ENCODE peak calls at places on chromosomes 6 and 20, in ten cellular contexts. U is heart right ventricle, C is lower leg skin, D is cardiac fibroblast, Q is tibial nerve, R is Panc1, Y is astrocyte of the spinal cord, S is cardiac muscle cell, B is epithelial cell of esophagus, N is WTC11. O is an unnamed sample.
A peak's percentile ranks its signal among the peaks of the same experiment; 100 is the strongest.

GRCh38 chr6:157977176-157977804 is 4.4 kb upstream of the SYNJ2 start:
- DNase-seq in D (no peak), N (no peak), Q (no peak), R (no peak), U (no peak), Y (no peak), B (no peak), C (no peak), S (no peak), O (no peak)

GRCh38 chr6:115271434-115271833 is 789.3 kb downstream of the FRK start:
- DNase-seq in C (no peak), Q (no peak), R (no peak), B (no peak), Y (no peak), D (no peak), U (no peak), N (no peak), S (peak; percentile 1), O (no peak)

GRCh38 chr6:30691208-30691872 is 556 bp upstream of the NRM start:
- DNase-seq in S (no peak), C (no peak), Q (no peak), Y (no peak), D (no peak), U (no peak), B (no peak), R (no peak), N (no peak), O (no peak)

GRCh38 chr20:58833921-58834320 is 16.8 kb downstream of the GNAS-AS1 start:
- DNase-seq in R (no peak), N (no peak), S (no peak), Q (no peak), D (no peak), Y (no peak), C (no peak), B (no peak), U (no peak), O (no peak)

GRCh38 chr6:28235912-28236452 is 10.9 kb downstream of the ZSCAN9 start:
- DNase-seq in R (no peak), B (no peak), Y (no peak), S (no peak), N (no peak), U (no peak), C (no peak), D (no peak), Q (no peak), O (no peak)

GRCh38 chr6:90434096-90434495 is 137.5 kb upstream of the BACH2 start:
- DNase-seq in D (no peak), R (no peak), Y (no peak), C (no peak), Q (no peak), N (peak; percentile 28), B (no peak), S (peak; percentile 33), U (no peak), O (no peak)

GRCh38 chr6:158311193-158311592 is 1.1 kb upstream of the TULP4 start:
- DNase-seq in U (no peak), C (no peak), Q (peak; percentile 23), Y (no peak), N (no peak), B (no peak), S (no peak), D (peak; percentile 75), R (no peak), O (no peak)

GRCh38 chr6:76166874-76167273 is 94.4 kb upstream of the IMPG1 start:
- DNase-seq in U (no peak), B (no peak), R (no peak), Q (no peak), S (no peak), D (no peak), Y (no peak), N (no peak), C (no peak), O (no peak)

GRCh38 chr6:4464638-4465037 is 311.6 kb upstream of the CDYL start:
- DNase-seq in B (no peak), N (no peak), U (no peak), Q (no peak), D (no peak), S (no peak), C (no peak), Y (no peak), R (no peak), O (no peak)

GRCh38 chr6:4466260-4466659 is 309.9 kb upstream of the CDYL start:
- DNase-seq in S (no peak), R (no peak), B (peak; percentile 78), D (no peak), Q (no peak), Y (peak; percentile 43), C (no peak), U (no peak), N (no peak), O (no peak)

GRCh38 chr6:4472222-4472621 is 304.0 kb upstream of the CDYL start:
- DNase-seq in N (no peak), R (no peak), Q (no peak), S (no peak), Y (no peak), C (no peak), D (no peak), U (no peak), B (no peak), O (no peak)

GRCh38 chr6:4470698-4471210 is 305.4 kb upstream of the CDYL start:
- DNase-seq in B (no peak), D (no peak), C (no peak), N (no peak), R (no peak), U (no peak), Q (no peak), S (no peak), Y (no peak), O (no peak)

GRCh38 chr6:4466769-4467480 is 309.3 kb upstream of the CDYL start:
- DNase-seq in S (no peak), U (no peak), Q (no peak), B (peak; percentile 90), R (no peak), N (no peak), Y (no peak), D (peak; percentile 22), C (no peak), O (no peak)
- TF ChIP-seq CTCF in S (peak; percentile 7), U (no peak), Q (no peak), B (no peak), R (peak; percentile 51), N (no peak), Y (peak; percentile 20), D (peak; percentile 14), C (no peak), O (no peak)

GRCh38 chr20:4016349-4017050 is 1.1 kb upstream of the RNF24 start:
- DNase-seq in U (no peak), N (no peak), R (no peak), B (no peak), S (no peak), C (no peak), D (no peak), Q (no peak), Y (no peak), O (no peak)

GRCh38 chr20:4011226-4011975 is 4.0 kb downstream of the RNF24 start:
- DNase-seq in Q (no peak), C (no peak), U (no peak), S (no peak), D (peak; percentile 49), R (no peak), Y (no peak), N (no peak), B (peak; percentile 49), O (no peak)

GRCh38 chr20:4012631-4013030 is 2.7 kb downstream of the RNF24 start:
- DNase-seq in C (no peak), Y (no peak), N (no peak), R (no peak), B (peak; percentile 45), S (no peak), U (no peak), Q (no peak), D (peak; percentile 76), O (no peak)

GRCh38 chr20:4013041-4013440 is 2.3 kb downstream of the RNF24 start:
- DNase-seq in D (no peak), Q (no peak), S (no peak), C (no peak), U (no peak), N (no peak), Y (no peak), R (no peak), B (no peak), O (no peak)

DNA sequence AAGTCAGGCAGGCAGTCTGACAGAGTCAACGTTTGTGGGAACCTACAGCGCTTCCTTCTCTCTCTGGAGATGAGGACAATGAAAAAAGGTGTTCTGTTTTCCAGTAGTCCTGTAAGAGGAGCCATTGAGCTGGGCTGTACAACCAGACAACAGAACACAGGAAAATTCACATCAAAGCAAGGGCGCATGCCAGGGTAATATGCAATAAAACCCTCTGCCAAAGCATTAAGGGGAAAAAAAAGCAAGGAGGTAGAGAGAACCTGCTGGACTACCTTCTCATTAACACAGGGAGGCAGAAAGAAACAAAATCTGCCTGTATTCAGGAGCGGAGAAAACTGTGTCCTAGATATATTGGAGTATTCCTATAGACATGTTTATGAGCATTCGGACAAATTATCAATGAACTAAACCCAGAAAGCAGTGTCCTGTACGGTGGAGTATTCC is 1.3 kb downstream of the RNF24 start:
- DNase-seq in N (no peak), S (peak; percentile 64), D (peak; percentile 89), Q (peak; percentile 41), Y (peak; percentile 85), B (peak; percentile 93), R (peak; percentile 61), U (peak; percentile 52), C (peak; percentile 69), O (no peak)
- TF ChIP-seq CTCF in N (no peak), S (peak; percentile 71), D (peak; percentile 75), Q (peak; percentile 41), Y (peak; percentile 80), B (peak; percentile 92), R (peak; percentile 89), U (peak; percentile 17), C (peak; percentile 30), O (no peak)

DNA sequence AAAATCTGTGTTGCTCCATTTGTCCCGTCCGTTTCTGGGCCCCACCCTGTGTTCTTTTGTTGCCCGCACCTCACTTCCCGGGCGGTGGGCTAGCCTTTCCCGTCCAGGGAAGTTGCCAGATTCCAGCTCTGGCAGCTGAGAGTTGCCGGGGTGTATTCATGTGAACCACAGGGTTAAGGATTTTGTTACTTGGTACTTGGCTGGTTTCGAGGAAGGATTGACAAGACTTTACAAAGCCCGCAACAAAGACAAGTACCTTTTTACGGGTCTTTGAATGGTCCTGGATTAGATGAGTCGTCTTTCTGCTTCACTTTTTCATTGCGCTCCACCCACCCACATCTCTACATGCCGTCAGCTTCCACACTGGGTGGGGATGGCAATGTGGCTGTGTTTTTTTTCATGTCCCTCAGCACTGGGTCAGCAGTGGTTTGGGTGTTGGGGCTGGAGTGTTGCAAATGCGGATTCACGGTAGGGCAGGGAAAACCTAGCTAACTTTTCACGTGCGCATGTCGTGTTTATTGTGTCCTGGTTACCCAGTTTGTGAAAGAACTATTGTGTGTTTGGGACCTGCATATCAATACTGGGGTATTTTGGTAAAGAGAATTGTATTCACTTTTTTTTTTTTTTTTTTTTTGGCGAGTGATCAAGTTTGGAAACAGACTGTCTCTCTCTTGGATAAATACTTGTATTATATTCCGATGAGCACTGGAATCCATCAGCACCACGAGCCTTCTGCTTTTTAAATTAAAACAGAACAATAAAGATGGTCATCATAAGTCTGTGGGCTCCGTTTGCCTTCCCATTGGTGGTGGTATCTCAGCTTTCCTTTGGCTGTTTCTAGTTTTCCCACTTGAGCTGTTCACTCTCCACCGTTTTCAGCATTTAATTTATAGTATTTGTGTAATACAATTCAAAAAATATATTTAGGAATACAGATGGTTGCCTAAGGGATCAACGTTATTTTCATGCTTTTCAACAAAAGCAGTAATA is 1.2 kb downstream of the DUSP22 start:
- DNase-seq in B (peak; percentile 39), N (no peak), Q (peak; percentile 51), C (peak; percentile 65), S (peak; percentile 16), R (no peak), Y (peak; percentile 42), U (peak; percentile 50), D (peak; percentile 38), O (no peak)
- TF ChIP-seq CTCF in B (no peak), N (no peak), Q (no peak), C (no peak), S (no peak), R (no peak), Y (no peak), U (no peak), D (no peak), O (no peak)

GRCh38 chr20:62408055-62408454 is 970 bp upstream of the CABLES2 start:
- DNase-seq in N (no peak), B (no peak), U (no peak), Q (no peak), R (no peak), D (no peak), C (no peak), Y (no peak), S (no peak), O (no peak)

GRCh38 chr20:62405981-62406513 is 1.0 kb downstream of the CABLES2 start:
- DNase-seq in B (no peak), S (no peak), U (no peak), Y (no peak), C (no peak), D (no peak), N (no peak), Q (no peak), R (no peak), O (no peak)

GRCh38 chr20:62406635-62407176 is 379 bp downstream of the CABLES2 start:
- DNase-seq in B (no peak), Y (no peak), N (no peak), Q (no peak), R (no peak), U (no peak), S (no peak), C (no peak), D (no peak), O (no peak)

GRCh38 chr20:62408640-62409039 is 1.6 kb upstream of the CABLES2 start:
- DNase-seq in Q (no peak), C (no peak), S (no peak), Y (no peak), U (no peak), B (no peak), R (no peak), D (no peak), N (no peak), O (no peak)

DNA sequence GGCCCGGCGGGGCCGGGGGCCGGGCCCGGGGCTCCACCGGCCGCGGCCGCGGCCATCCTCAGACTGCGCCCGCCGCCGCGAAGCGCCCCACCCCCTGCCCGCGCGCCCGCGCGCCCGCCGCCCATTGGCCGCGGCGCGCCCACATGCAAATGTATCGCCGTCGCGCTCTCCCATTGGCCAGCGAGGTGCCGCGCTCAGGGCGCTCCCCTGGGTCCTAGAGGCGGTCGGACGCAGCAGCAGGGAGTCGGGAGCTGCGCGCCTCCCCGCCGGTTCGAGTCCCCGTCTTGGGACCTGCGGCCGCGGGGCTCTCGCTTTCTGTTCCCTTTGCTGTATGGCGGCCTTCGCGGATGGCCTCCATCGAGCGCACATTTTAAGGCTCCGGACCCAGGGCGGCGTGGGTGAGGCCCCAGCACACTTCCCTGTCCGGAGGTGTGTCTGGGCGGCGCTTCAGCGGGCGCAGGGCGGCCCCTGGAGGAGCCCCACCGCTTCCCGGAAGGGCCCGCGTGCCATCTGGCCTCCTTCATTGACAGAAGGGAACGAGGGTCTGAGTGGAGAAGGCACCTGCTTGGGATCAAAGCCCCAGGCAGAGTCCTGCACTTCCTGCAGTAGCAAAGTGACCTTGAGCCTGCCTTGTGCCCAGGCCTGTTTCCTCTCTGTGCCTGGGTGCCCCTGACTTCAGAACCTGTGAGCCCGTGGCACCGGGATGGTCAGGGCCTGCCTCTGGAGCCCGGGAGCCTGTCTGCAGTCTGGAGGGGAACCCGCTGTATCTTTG is at the start of gene CABLES2:
- DNase-seq in C (peak; percentile 90), B (peak; percentile 95), Y (peak; percentile 91), N (peak; percentile 93), U (peak; percentile 95), Q (peak; percentile 85), R (peak; percentile 51), D (peak; percentile 93), S (peak; percentile 96), O (peak; percentile 81)
- TF ChIP-seq CTCF in C (peak; percentile 12), B (no peak), Y (no peak), N (no peak), U (no peak), Q (peak; percentile 65), R (no peak), D (no peak), S (no peak), O (no peak)

O was measured in omental fat pad.